ENCODE peak calls at places on chromosomes 4 and X, in five cellular contexts. One of them, this sample, is unnamed.

GRCh38 chr4:78014889-78015886 is 41.9 kb upstream of the FRAS1 start:
- DNase-seq in T-helper 2 cell: no peak
- DNase-seq in NAMALWA: no peak
- DNase-seq in effector CD4-positive, alpha-beta T cell: no peak
- DNase-seq in fibroblast of mammary gland: no peak
- DNase-seq in this sample: no peak

GRCh38 chr4:36054750-36055467 is 189.4 kb downstream of the ARAP2 start:
- DNase-seq in T-helper 2 cell: no peak
- DNase-seq in NAMALWA: no peak
- DNase-seq in effector CD4-positive, alpha-beta T cell: no peak
- DNase-seq in fibroblast of mammary gland: no peak
- DNase-seq in this sample: no peak

GRCh38 chr4:26861434-26862186 is 969 bp downstream of the STIM2 start:
- DNase-seq in T-helper 2 cell: peak; percentile 72
- DNase-seq in NAMALWA: peak; percentile 95
- DNase-seq in effector CD4-positive, alpha-beta T cell: peak; percentile 67
- DNase-seq in fibroblast of mammary gland: peak; percentile 59
- DNase-seq in this sample: peak; percentile 75

GRCh38 chr4:87529187-87529586 is at the start of gene SPARCL1:
- DNase-seq in T-helper 2 cell: no peak
- DNase-seq in NAMALWA: no peak
- DNase-seq in effector CD4-positive, alpha-beta T cell: no peak
- DNase-seq in fibroblast of mammary gland: peak; percentile 23
- DNase-seq in this sample: no peak

GRCh38 chr4:151322565-151322964 is 2.8 kb downstream of the SH3D19 start:
- DNase-seq in T-helper 2 cell: no peak
- DNase-seq in NAMALWA: no peak
- DNase-seq in effector CD4-positive, alpha-beta T cell: no peak
- DNase-seq in fibroblast of mammary gland: no peak
- DNase-seq in this sample: no peak

GRCh38 chr4:156169011-156169410 is 215.3 kb upstream of the CTSO start:
- DNase-seq in T-helper 2 cell: no peak
- DNase-seq in NAMALWA: peak; percentile 25
- DNase-seq in effector CD4-positive, alpha-beta T cell: no peak
- DNase-seq in fibroblast of mammary gland: peak; percentile 94
- DNase-seq in this sample: no peak

GRCh38 chrX:115268421-115268820 is 21.1 kb upstream of the LUZP4 start:
- DNase-seq in T-helper 2 cell: no peak
- DNase-seq in NAMALWA: peak; percentile 37
- DNase-seq in effector CD4-positive, alpha-beta T cell: no peak
- DNase-seq in fibroblast of mammary gland: peak; percentile 4
- DNase-seq in this sample: no peak

GRCh38 chr4:127165971-127166370 is 466.8 kb upstream of the INTU start:
- DNase-seq in T-helper 2 cell: no peak
- DNase-seq in NAMALWA: no peak
- DNase-seq in effector CD4-positive, alpha-beta T cell: no peak
- DNase-seq in fibroblast of mammary gland: peak; percentile 65
- DNase-seq in this sample: no peak

GRCh38 chr4:67087897-67088296 is 457.4 kb downstream of the CENPC start:
- DNase-seq in T-helper 2 cell: no peak
- DNase-seq in NAMALWA: peak; percentile 68
- DNase-seq in effector CD4-positive, alpha-beta T cell: no peak
- DNase-seq in fibroblast of mammary gland: peak; percentile 30
- DNase-seq in this sample: peak; percentile 1

GRCh38 chr4:27055226-27055760 is 194.7 kb downstream of the STIM2 start:
- DNase-seq in T-helper 2 cell: no peak
- DNase-seq in NAMALWA: no peak
- DNase-seq in effector CD4-positive, alpha-beta T cell: no peak
- DNase-seq in fibroblast of mammary gland: no peak
- DNase-seq in this sample: no peak

GRCh38 chrX:133218329-133218728 is at the start of gene TFDP3:
- DNase-seq in T-helper 2 cell: no peak
- DNase-seq in NAMALWA: no peak
- DNase-seq in effector CD4-positive, alpha-beta T cell: no peak
- DNase-seq in fibroblast of mammary gland: no peak
- DNase-seq in this sample: no peak

GRCh38 chr4:122728781-122729330 is 3.6 kb upstream of the BBS12 start:
- DNase-seq in T-helper 2 cell: no peak
- DNase-seq in NAMALWA: no peak
- DNase-seq in effector CD4-positive, alpha-beta T cell: no peak
- DNase-seq in fibroblast of mammary gland: peak; percentile 66
- DNase-seq in this sample: no peak

GRCh38 chr4:2260336-2261109 is 1.4 kb downstream of the MXD4 start:
- DNase-seq in T-helper 2 cell: no peak
- DNase-seq in NAMALWA: no peak
- DNase-seq in effector CD4-positive, alpha-beta T cell: no peak
- DNase-seq in fibroblast of mammary gland: no peak
- DNase-seq in this sample: no peak

GRCh38 chr4:98928505-98929340 is at the start of gene EIF4E:
- DNase-seq in T-helper 2 cell: peak; percentile 98
- DNase-seq in NAMALWA: peak; percentile 99
- DNase-seq in effector CD4-positive, alpha-beta T cell: peak; percentile 97
- DNase-seq in fibroblast of mammary gland: peak; percentile 99
- DNase-seq in this sample: peak; percentile 91

GRCh38 chr4:8291036-8291682 is 21.6 kb downstream of the HTRA3 start:
- DNase-seq in T-helper 2 cell: no peak
- DNase-seq in NAMALWA: no peak
- DNase-seq in effector CD4-positive, alpha-beta T cell: no peak
- DNase-seq in fibroblast of mammary gland: no peak
- DNase-seq in this sample: no peak

GRCh38 chr4:175459571-175459970 is 352.5 kb downstream of the GPM6A start:
- DNase-seq in T-helper 2 cell: no peak
- DNase-seq in NAMALWA: no peak
- DNase-seq in effector CD4-positive, alpha-beta T cell: no peak
- DNase-seq in fibroblast of mammary gland: no peak
- DNase-seq in this sample: no peak

GRCh38 chrX:153454901-153455550 is 9.2 kb upstream of the TREX2 start:
- DNase-seq in T-helper 2 cell: no peak
- DNase-seq in NAMALWA: no peak
- DNase-seq in effector CD4-positive, alpha-beta T cell: no peak
- DNase-seq in fibroblast of mammary gland: no peak
- DNase-seq in this sample: no peak

GRCh38 chrX:72308566-72309296 is 3.0 kb upstream of the CITED1 start:
- DNase-seq in T-helper 2 cell: no peak
- DNase-seq in NAMALWA: peak; percentile 12
- DNase-seq in effector CD4-positive, alpha-beta T cell: no peak
- DNase-seq in fibroblast of mammary gland: peak; percentile 57
- DNase-seq in this sample: no peak

GRCh38 chr4:37425857-37426256 is 181.3 kb downstream of the NWD2 start:
- DNase-seq in T-helper 2 cell: no peak
- DNase-seq in NAMALWA: no peak
- DNase-seq in effector CD4-positive, alpha-beta T cell: no peak
- DNase-seq in fibroblast of mammary gland: no peak
- DNase-seq in this sample: no peak

GRCh38 chr4:185143596-185143969 is 517 bp downstream of the SLC25A4 start:
- DNase-seq in T-helper 2 cell: no peak
- DNase-seq in NAMALWA: peak; percentile 45
- DNase-seq in effector CD4-positive, alpha-beta T cell: peak; percentile 14
- DNase-seq in fibroblast of mammary gland: no peak
- DNase-seq in this sample: no peak